ENCODE peak calls at places on chromosomes 12 and 14, in seven cellular contexts. One of them, this sample, is unnamed.

GRCh38 chr12:5497329-5498058 is 65.6 kb downstream of the NTF3 start:
- DNase-seq in AG08395: peak
- DNase-seq in GM06990: no peak
- DNase-seq in amniotic stem cell: no peak
- DNase-seq in stimulated activated CD4-positive, alpha-beta T cell treated with anti-CD3 and anti-CD28 coated beads, TNF-alpha, amount 100 ng/mL, for 1 hour: no peak
- DNase-seq in cardiac fibroblast: no peak
- DNase-seq in lower lobe of right lung: no peak
- DNase-seq in this sample: no peak

GRCh38 chr12:1488908-1489381 is 105.4 kb downstream of the FBXL14 start:
- DNase-seq in AG08395: peak
- DNase-seq in GM06990: no peak
- DNase-seq in amniotic stem cell: no peak
- DNase-seq in stimulated activated CD4-positive, alpha-beta T cell treated with anti-CD3 and anti-CD28 coated beads, TNF-alpha, amount 100 ng/mL, for 1 hour: no peak
- DNase-seq in cardiac fibroblast: peak
- DNase-seq in lower lobe of right lung: no peak
- DNase-seq in this sample: no peak

GRCh38 chr14:102831163-102831804 is 54.0 kb downstream of the TRAF3 start:
- DNase-seq in AG08395: no peak
- DNase-seq in GM06990: no peak
- DNase-seq in amniotic stem cell: no peak
- DNase-seq in stimulated activated CD4-positive, alpha-beta T cell treated with anti-CD3 and anti-CD28 coated beads, TNF-alpha, amount 100 ng/mL, for 1 hour: no peak
- DNase-seq in cardiac fibroblast: no peak
- DNase-seq in lower lobe of right lung: no peak
- DNase-seq in this sample: no peak

GRCh38 chr14:94936411-94936892 is 166.5 kb upstream of the GSC start:
- DNase-seq in AG08395: peak
- DNase-seq in GM06990: no peak
- DNase-seq in amniotic stem cell: no peak
- DNase-seq in stimulated activated CD4-positive, alpha-beta T cell treated with anti-CD3 and anti-CD28 coated beads, TNF-alpha, amount 100 ng/mL, for 1 hour: no peak
- DNase-seq in cardiac fibroblast: peak
- DNase-seq in lower lobe of right lung: no peak
- DNase-seq in this sample: no peak

GRCh38 chr12:114918535-114919233 is 234.7 kb upstream of the TBX3 start:
- DNase-seq in AG08395: peak
- DNase-seq in GM06990: no peak
- DNase-seq in amniotic stem cell: no peak
- DNase-seq in stimulated activated CD4-positive, alpha-beta T cell treated with anti-CD3 and anti-CD28 coated beads, TNF-alpha, amount 100 ng/mL, for 1 hour: no peak
- DNase-seq in cardiac fibroblast: peak
- DNase-seq in lower lobe of right lung: no peak
- DNase-seq in this sample: no peak

GRCh38 chr14:90523544-90523943 is 126.7 kb downstream of the CALM1 start:
- DNase-seq in AG08395: peak
- DNase-seq in GM06990: no peak
- DNase-seq in amniotic stem cell: no peak
- DNase-seq in stimulated activated CD4-positive, alpha-beta T cell treated with anti-CD3 and anti-CD28 coated beads, TNF-alpha, amount 100 ng/mL, for 1 hour: no peak
- DNase-seq in cardiac fibroblast: peak
- DNase-seq in lower lobe of right lung: peak
- DNase-seq in this sample: no peak

GRCh38 chr12:52149651-52150241 is 42.1 kb downstream of the KRT80 start:
- DNase-seq in AG08395: no peak
- DNase-seq in GM06990: no peak
- DNase-seq in amniotic stem cell: no peak
- DNase-seq in stimulated activated CD4-positive, alpha-beta T cell treated with anti-CD3 and anti-CD28 coated beads, TNF-alpha, amount 100 ng/mL, for 1 hour: no peak
- DNase-seq in cardiac fibroblast: no peak
- DNase-seq in lower lobe of right lung: no peak
- DNase-seq in this sample: no peak

GRCh38 chr12:60333461-60333860 is 737.6 kb downstream of the SLC16A7 start:
- DNase-seq in AG08395: no peak
- DNase-seq in GM06990: no peak
- DNase-seq in amniotic stem cell: no peak
- DNase-seq in stimulated activated CD4-positive, alpha-beta T cell treated with anti-CD3 and anti-CD28 coated beads, TNF-alpha, amount 100 ng/mL, for 1 hour: no peak
- DNase-seq in cardiac fibroblast: peak
- DNase-seq in lower lobe of right lung: no peak
- DNase-seq in this sample: no peak

GRCh38 chr14:75168586-75169335 is 7.7 kb downstream of the TMED10 start:
- DNase-seq in AG08395: no peak
- DNase-seq in GM06990: no peak
- DNase-seq in amniotic stem cell: no peak
- DNase-seq in stimulated activated CD4-positive, alpha-beta T cell treated with anti-CD3 and anti-CD28 coated beads, TNF-alpha, amount 100 ng/mL, for 1 hour: no peak
- DNase-seq in cardiac fibroblast: no peak
- DNase-seq in lower lobe of right lung: no peak
- DNase-seq in this sample: no peak

GRCh38 chr12:46523446-46523845 is 150.9 kb upstream of the SLC38A2 start:
- DNase-seq in AG08395: no peak
- DNase-seq in GM06990: no peak
- DNase-seq in amniotic stem cell: no peak
- DNase-seq in stimulated activated CD4-positive, alpha-beta T cell treated with anti-CD3 and anti-CD28 coated beads, TNF-alpha, amount 100 ng/mL, for 1 hour: no peak
- DNase-seq in cardiac fibroblast: no peak
- DNase-seq in lower lobe of right lung: no peak
- DNase-seq in this sample: no peak

GRCh38 chr12:64029013-64029857 is 184.7 kb downstream of the SRGAP1 start:
- DNase-seq in AG08395: peak
- DNase-seq in GM06990: no peak
- DNase-seq in amniotic stem cell: no peak
- DNase-seq in stimulated activated CD4-positive, alpha-beta T cell treated with anti-CD3 and anti-CD28 coated beads, TNF-alpha, amount 100 ng/mL, for 1 hour: no peak
- DNase-seq in cardiac fibroblast: peak
- DNase-seq in lower lobe of right lung: no peak
- DNase-seq in this sample: no peak

GRCh38 chr12:15887043-15887817 is 5.0 kb downstream of the STRAP start:
- DNase-seq in AG08395: no peak
- DNase-seq in GM06990: no peak
- DNase-seq in amniotic stem cell: no peak
- DNase-seq in stimulated activated CD4-positive, alpha-beta T cell treated with anti-CD3 and anti-CD28 coated beads, TNF-alpha, amount 100 ng/mL, for 1 hour: no peak
- DNase-seq in cardiac fibroblast: no peak
- DNase-seq in lower lobe of right lung: no peak
- DNase-seq in this sample: no peak

GRCh38 chr14:95274874-95275273 is 44.8 kb downstream of the CLMN start:
- DNase-seq in AG08395: no peak
- DNase-seq in GM06990: no peak
- DNase-seq in amniotic stem cell: no peak
- DNase-seq in stimulated activated CD4-positive, alpha-beta T cell treated with anti-CD3 and anti-CD28 coated beads, TNF-alpha, amount 100 ng/mL, for 1 hour: no peak
- DNase-seq in cardiac fibroblast: no peak
- DNase-seq in lower lobe of right lung: no peak
- DNase-seq in this sample: no peak

GRCh38 chr12:70186436-70186835 is 56.8 kb upstream of the CNOT2 start:
- DNase-seq in AG08395: no peak
- DNase-seq in GM06990: no peak
- DNase-seq in amniotic stem cell: no peak
- DNase-seq in stimulated activated CD4-positive, alpha-beta T cell treated with anti-CD3 and anti-CD28 coated beads, TNF-alpha, amount 100 ng/mL, for 1 hour: no peak
- DNase-seq in cardiac fibroblast: no peak
- DNase-seq in lower lobe of right lung: no peak
- DNase-seq in this sample: no peak

GRCh38 chr12:69388371-69388770 is 28.8 kb downstream of the YEATS4 start:
- DNase-seq in AG08395: peak
- DNase-seq in GM06990: peak
- DNase-seq in amniotic stem cell: peak
- DNase-seq in stimulated activated CD4-positive, alpha-beta T cell treated with anti-CD3 and anti-CD28 coated beads, TNF-alpha, amount 100 ng/mL, for 1 hour: no peak
- DNase-seq in cardiac fibroblast: peak
- DNase-seq in lower lobe of right lung: no peak
- DNase-seq in this sample: no peak

GRCh38 chr14:32011225-32011624 is 65.9 kb upstream of the ARHGAP5 start:
- DNase-seq in AG08395: no peak
- DNase-seq in GM06990: no peak
- DNase-seq in amniotic stem cell: no peak
- DNase-seq in stimulated activated CD4-positive, alpha-beta T cell treated with anti-CD3 and anti-CD28 coated beads, TNF-alpha, amount 100 ng/mL, for 1 hour: no peak
- DNase-seq in cardiac fibroblast: no peak
- DNase-seq in lower lobe of right lung: no peak
- DNase-seq in this sample: no peak

GRCh38 chr12:51505363-51505762 is 80.7 kb downstream of the SLC4A8 start:
- DNase-seq in AG08395: no peak
- DNase-seq in GM06990: no peak
- DNase-seq in amniotic stem cell: no peak
- DNase-seq in stimulated activated CD4-positive, alpha-beta T cell treated with anti-CD3 and anti-CD28 coated beads, TNF-alpha, amount 100 ng/mL, for 1 hour: no peak
- DNase-seq in cardiac fibroblast: no peak
- DNase-seq in lower lobe of right lung: no peak
- DNase-seq in this sample: no peak

GRCh38 chr12:64335886-64336466 is 54.6 kb downstream of the C12orf56 start:
- DNase-seq in AG08395: no peak
- DNase-seq in GM06990: no peak
- DNase-seq in amniotic stem cell: no peak
- DNase-seq in stimulated activated CD4-positive, alpha-beta T cell treated with anti-CD3 and anti-CD28 coated beads, TNF-alpha, amount 100 ng/mL, for 1 hour: no peak
- DNase-seq in cardiac fibroblast: no peak
- DNase-seq in lower lobe of right lung: no peak
- DNase-seq in this sample: no peak

GRCh38 chr14:24873551-24873950 is 176.4 kb downstream of the STXBP6 start:
- DNase-seq in AG08395: no peak
- DNase-seq in GM06990: no peak
- DNase-seq in amniotic stem cell: no peak
- DNase-seq in stimulated activated CD4-positive, alpha-beta T cell treated with anti-CD3 and anti-CD28 coated beads, TNF-alpha, amount 100 ng/mL, for 1 hour: no peak
- DNase-seq in cardiac fibroblast: no peak
- DNase-seq in lower lobe of right lung: no peak
- DNase-seq in this sample: no peak

GRCh38 chr14:82067221-82067620 is 533.6 kb upstream of the SEL1L start:
- DNase-seq in AG08395: no peak
- DNase-seq in GM06990: no peak
- DNase-seq in amniotic stem cell: no peak
- DNase-seq in stimulated activated CD4-positive, alpha-beta T cell treated with anti-CD3 and anti-CD28 coated beads, TNF-alpha, amount 100 ng/mL, for 1 hour: no peak
- DNase-seq in cardiac fibroblast: no peak
- DNase-seq in lower lobe of right lung: no peak
- DNase-seq in this sample: no peak